ENCODE peak calls at places on chromosomes 4 and X, in five cellular contexts. E, A, H, J and K are unnamed samples. For H3K4me1, the result is how much of the 10 kb centered on the place peaks cover.

GRCh38 chr4:118755438-118756226 is 70.4 kb downstream of the METTL14 start:
- DNase-seq in E (no peak), A (no peak), H (no peak), J (no peak), K (no peak)

GRCh38 chrX:9144643-9145290 is 110.8 kb upstream of the FAM9B start:
- DNase-seq in E (no peak), A (peak), H (no peak), J (no peak), K (no peak)

GRCh38 chr4:101993002-101993840 is 202.7 kb downstream of the BANK1 start:
- DNase-seq in E (no peak), A (no peak), H (no peak), J (no peak), K (no peak)

GRCh38 chr4:168587326-168588125 is 90.7 kb downstream of the PALLD start:
- DNase-seq in E (peak), A (peak), H (no peak), J (no peak), K (no peak)

GRCh38 chr4:170497729-170498128 is 408.0 kb upstream of the AADAT start:
- DNase-seq in E (no peak), A (no peak), H (no peak), J (no peak), K (no peak)

GRCh38 chr4:7208509-7209451 is 16.4 kb downstream of the SORCS2 start:
- DNase-seq in E (no peak), A (no peak), H (no peak), J (no peak), K (no peak)

GRCh38 chr4:188332265-188332664 is 193.0 kb downstream of the TRIML1 start:
- DNase-seq in E (peak), A (no peak), H (no peak), J (no peak), K (no peak)

GRCh38 chr4:14880805-14881204 is 121.5 kb upstream of the CPEB2 start:
- DNase-seq in E (no peak), A (no peak), H (no peak), J (no peak), K (no peak)

GRCh38 chrX:40552768-40553167 is 28.0 kb upstream of the ATP6AP2 start:
- DNase-seq in E (no peak), A (peak), H (no peak), J (no peak), K (no peak)

GRCh38 chr4:114599231-114600065 is 841 bp downstream of the UGT8 start:
- DNase-seq in E (no peak), A (peak), H (peak), J (no peak), K (peak)

DNA sequence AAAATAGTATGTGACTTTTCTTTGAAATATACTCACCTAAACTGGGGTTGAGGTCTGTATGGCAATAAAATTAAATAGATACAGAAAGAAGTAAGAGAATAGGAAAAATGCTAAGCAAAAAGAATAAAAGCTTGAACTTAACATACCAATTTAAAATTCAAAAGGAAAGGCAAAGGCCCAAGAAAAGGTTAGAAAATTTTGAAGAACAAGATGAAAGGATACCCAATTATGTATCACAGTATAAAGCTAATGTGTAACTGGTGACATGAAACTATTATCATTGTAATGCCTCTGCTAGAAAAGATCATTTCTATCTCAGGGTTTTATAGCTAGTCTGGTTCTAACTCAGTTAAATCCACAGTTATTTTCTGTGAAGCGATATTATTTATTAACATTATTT is 99.1 kb downstream of the PDLIM5 start:
- DNase-seq in E (no peak), A (no peak), H (no peak), J (no peak), K (no peak)
- H3K4me1 ChIP-seq in E (under half), A (under half), H (under half), J (under half), K (under half)

GRCh38 chrX:19761554-19762295 is 125.7 kb downstream of the SH3KBP1 start:
- DNase-seq in E (no peak), A (no peak), H (no peak), J (no peak), K (no peak)
- H3K4me1 ChIP-seq in E (under half), A (under half), H (under half), J (under half), K (under half)

GRCh38 chr4:78651250-78651860 is 99.8 kb downstream of the ANXA3 start:
- DNase-seq in E (no peak), A (no peak), H (no peak), J (no peak), K (no peak)

GRCh38 chr4:78653655-78654054 is 102.1 kb downstream of the ANXA3 start:
- DNase-seq in E (no peak), A (peak), H (no peak), J (no peak), K (no peak)

GRCh38 chr4:78656968-78657445 is 105.4 kb downstream of the ANXA3 start:
- DNase-seq in E (no peak), A (no peak), H (no peak), J (no peak), K (no peak)

GRCh38 chr4:78652282-78652876 is 100.8 kb downstream of the ANXA3 start:
- DNase-seq in E (no peak), A (peak), H (no peak), J (no peak), K (no peak)

GRCh38 chr4:78654809-78655208 is 103.2 kb downstream of the ANXA3 start:
- DNase-seq in E (no peak), A (peak), H (no peak), J (no peak), K (no peak)
- H3K4me1 ChIP-seq in E (under half), A (half or more), H (under half), J (half or more), K (under half)

DNA sequence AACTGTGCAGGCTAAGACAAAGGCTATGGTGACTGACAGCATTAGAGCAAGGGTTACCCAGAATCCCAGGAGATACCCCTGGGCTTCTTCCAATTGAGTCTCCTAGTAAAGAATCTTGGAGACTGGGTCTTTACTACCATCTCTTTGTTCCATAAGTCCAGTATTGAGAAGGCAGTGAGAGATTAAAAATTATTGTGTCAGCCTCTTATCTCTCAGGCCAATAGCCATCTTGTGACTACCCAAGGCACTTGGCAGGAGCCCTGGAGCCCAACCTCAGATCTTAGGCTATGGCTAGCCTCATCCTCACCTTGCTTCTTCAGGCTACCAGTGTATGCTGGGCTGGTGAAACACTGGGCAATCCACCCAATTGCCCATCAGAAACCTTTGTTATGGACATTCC is 76.4 kb upstream of the STIM2 start:
- DNase-seq in E (no peak), A (no peak), H (no peak), J (no peak), K (no peak)
- H3K4me1 ChIP-seq in E (under half), A (under half), H (under half), J (under half), K (under half)

GRCh38 chrX:31136144-31136572 is 64.3 kb upstream of the FTHL17 start:
- DNase-seq in E (no peak), A (no peak), H (no peak), J (no peak), K (no peak)
- H3K4me1 ChIP-seq in E (under half), A (under half), H (under half), J (under half), K (under half)

GRCh38 chr4:184812181-184812542 is 13.6 kb downstream of the ACSL1 start:
- DNase-seq in E (no peak), A (no peak), H (no peak), J (no peak), K (no peak)
- H3K4me1 ChIP-seq in E (under half), A (under half), H (under half), J (half or more), K (under half)